ENCODE peak calls at places on chromosomes 4 and X, in six cellular contexts. One of them, this sample, is unnamed.

GRCh38 chrX:53316860-53317237 is 35.5 kb upstream of the IQSEC2 start:
- DNase-seq in IMR-90: no peak
- DNase-seq in NCI-H1092 treated with DMSO at 0.1 percent for 48 hours: no peak
- DNase-seq in HAP-1: no peak
- DNase-seq in epithelial cell of esophagus: no peak
- DNase-seq in AG08396: no peak
- DNase-seq in this sample: no peak

GRCh38 chr4:110164251-110164650 is 34.2 kb downstream of the ELOVL6 start:
- DNase-seq in NCI-H1092 treated with DMSO at 0.1 percent for 48 hours: no peak
- DNase-seq in HAP-1: no peak
- DNase-seq in epithelial cell of esophagus: peak
- DNase-seq in AG08396: peak
- DNase-seq in IMR-90: peak
- DNase-seq in this sample: no peak

GRCh38 chr4:172998527-172999469 is 169.8 kb upstream of the GALNT7 start:
- DNase-seq in NCI-H1092 treated with DMSO at 0.1 percent for 48 hours: no peak
- DNase-seq in epithelial cell of esophagus: peak
- DNase-seq in AG08396: peak
- DNase-seq in IMR-90: peak
- DNase-seq in HAP-1: no peak
- DNase-seq in this sample: peak

GRCh38 chr4:7160951-7161440 is 31.3 kb upstream of the SORCS2 start:
- DNase-seq in HAP-1: no peak
- DNase-seq in NCI-H1092 treated with DMSO at 0.1 percent for 48 hours: no peak
- DNase-seq in IMR-90: no peak
- DNase-seq in AG08396: no peak
- DNase-seq in epithelial cell of esophagus: no peak
- DNase-seq in this sample: no peak

GRCh38 chr4:154124539-154125255 is 335.8 kb upstream of the SFRP2 start:
- DNase-seq in HAP-1: no peak
- DNase-seq in IMR-90: peak
- DNase-seq in epithelial cell of esophagus: peak
- DNase-seq in NCI-H1092 treated with DMSO at 0.1 percent for 48 hours: no peak
- DNase-seq in AG08396: no peak
- DNase-seq in this sample: peak

GRCh38 chr4:48203819-48204218 is 65.8 kb downstream of the TEC start:
- DNase-seq in epithelial cell of esophagus: no peak
- DNase-seq in AG08396: no peak
- DNase-seq in NCI-H1092 treated with DMSO at 0.1 percent for 48 hours: no peak
- DNase-seq in IMR-90: no peak
- DNase-seq in HAP-1: no peak
- DNase-seq in this sample: no peak

GRCh38 chr4:82733636-82734035 is 65.0 kb downstream of the SCD5 start:
- DNase-seq in HAP-1: no peak
- DNase-seq in IMR-90: peak
- DNase-seq in AG08396: no peak
- DNase-seq in epithelial cell of esophagus: peak
- DNase-seq in NCI-H1092 treated with DMSO at 0.1 percent for 48 hours: no peak
- DNase-seq in this sample: peak

GRCh38 chr4:17769406-17770174 is 11.8 kb downstream of the FAM184B start:
- DNase-seq in AG08396: no peak
- DNase-seq in epithelial cell of esophagus: no peak
- DNase-seq in IMR-90: no peak
- DNase-seq in NCI-H1092 treated with DMSO at 0.1 percent for 48 hours: no peak
- DNase-seq in HAP-1: no peak
- DNase-seq in this sample: no peak

GRCh38 chr4:5638316-5638715 is 70.0 kb downstream of the EVC2 start:
- DNase-seq in epithelial cell of esophagus: peak
- DNase-seq in NCI-H1092 treated with DMSO at 0.1 percent for 48 hours: no peak
- DNase-seq in AG08396: peak
- DNase-seq in IMR-90: peak
- DNase-seq in HAP-1: no peak
- DNase-seq in this sample: peak

GRCh38 chrX:134669378-134670098 is 11.3 kb upstream of the PLAC1 start:
- DNase-seq in AG08396: peak
- DNase-seq in epithelial cell of esophagus: peak
- DNase-seq in IMR-90: peak
- DNase-seq in HAP-1: no peak
- DNase-seq in NCI-H1092 treated with DMSO at 0.1 percent for 48 hours: no peak
- DNase-seq in this sample: peak

GRCh38 chrX:6227445-6227820 is 1.2 kb downstream of the NLGN4X start:
- DNase-seq in epithelial cell of esophagus: no peak
- DNase-seq in IMR-90: no peak
- DNase-seq in HAP-1: no peak
- DNase-seq in NCI-H1092 treated with DMSO at 0.1 percent for 48 hours: peak
- DNase-seq in AG08396: no peak
- DNase-seq in this sample: no peak

GRCh38 chr4:7532043-7532442 is 97.3 kb upstream of the PSAPL1 start:
- DNase-seq in IMR-90: no peak
- DNase-seq in AG08396: no peak
- DNase-seq in NCI-H1092 treated with DMSO at 0.1 percent for 48 hours: no peak
- DNase-seq in HAP-1: no peak
- DNase-seq in epithelial cell of esophagus: no peak
- DNase-seq in this sample: no peak

GRCh38 chr4:88143504-88143903 is 14.9 kb downstream of the ABCG2 start:
- DNase-seq in NCI-H1092 treated with DMSO at 0.1 percent for 48 hours: no peak
- DNase-seq in HAP-1: no peak
- DNase-seq in IMR-90: peak
- DNase-seq in AG08396: no peak
- DNase-seq in epithelial cell of esophagus: peak
- DNase-seq in this sample: peak

GRCh38 chrX:40158036-40158706 is 60.4 kb upstream of the BCOR start:
- DNase-seq in IMR-90: peak
- DNase-seq in NCI-H1092 treated with DMSO at 0.1 percent for 48 hours: peak
- DNase-seq in HAP-1: peak
- DNase-seq in epithelial cell of esophagus: no peak
- DNase-seq in AG08396: peak
- DNase-seq in this sample: no peak

GRCh38 chr4:140227286-140227685 is 73.3 kb upstream of the MAML3 start:
- DNase-seq in IMR-90: no peak
- DNase-seq in epithelial cell of esophagus: no peak
- DNase-seq in NCI-H1092 treated with DMSO at 0.1 percent for 48 hours: no peak
- DNase-seq in AG08396: no peak
- DNase-seq in HAP-1: no peak
- DNase-seq in this sample: no peak

GRCh38 chr4:102599455-102599854 is 98.3 kb downstream of the NFKB1 start:
- DNase-seq in IMR-90: no peak
- DNase-seq in AG08396: no peak
- DNase-seq in NCI-H1092 treated with DMSO at 0.1 percent for 48 hours: no peak
- DNase-seq in HAP-1: no peak
- DNase-seq in epithelial cell of esophagus: peak
- DNase-seq in this sample: peak

GRCh38 chr4:8586246-8586645 is 6.1 kb downstream of the GPR78 start:
- DNase-seq in IMR-90: no peak
- DNase-seq in HAP-1: no peak
- DNase-seq in NCI-H1092 treated with DMSO at 0.1 percent for 48 hours: no peak
- DNase-seq in epithelial cell of esophagus: no peak
- DNase-seq in AG08396: no peak
- DNase-seq in this sample: no peak

GRCh38 chr4:34723606-34724005 is 1520.7 kb downstream of the ARAP2 start:
- DNase-seq in epithelial cell of esophagus: no peak
- DNase-seq in HAP-1: peak
- DNase-seq in IMR-90: no peak
- DNase-seq in AG08396: no peak
- DNase-seq in NCI-H1092 treated with DMSO at 0.1 percent for 48 hours: no peak
- DNase-seq in this sample: no peak